ENCODE peak calls at places on chromosomes 11 and 22, in eight cellular contexts. W, H, P, N, B, M, S and J are unnamed samples.

GRCh38 chr11:13238879-13239514 is 38.6 kb upstream of the BMAL1 start:
- DNase-seq in W (no peak), H (peak; percentile 60), P (peak; percentile 19), N (peak; percentile 35), B (no peak), M (peak; percentile 62), S (peak; percentile 45), J (no peak)

GRCh38 chr11:16456366-16456765 is 100.0 kb upstream of the SOX6 start:
- DNase-seq in W (no peak), H (no peak), P (no peak), N (peak; percentile 12), B (no peak), M (no peak), S (no peak), J (no peak)

GRCh38 chr22:21942939-21943338 is 9.7 kb downstream of the PPM1F start:
- DNase-seq in W (no peak), H (peak; percentile 37), P (no peak), N (no peak), B (no peak), M (no peak), S (no peak), J (no peak)

GRCh38 chr22:30233582-30233981 is 13.0 kb downstream of the LIF start:
- DNase-seq in W (no peak), H (no peak), P (no peak), N (no peak), B (no peak), M (no peak), S (no peak), J (no peak)

GRCh38 chr11:99020324-99021225 is at the start of gene CNTN5:
- DNase-seq in W (no peak), H (peak; percentile 6), P (no peak), N (peak; percentile 20), B (no peak), M (peak; percentile 1), S (no peak), J (no peak)

GRCh38 chr11:118045191-118045590 is 31.7 kb upstream of the TMPRSS4 start:
- DNase-seq in W (no peak), H (no peak), P (no peak), N (no peak), B (no peak), M (no peak), S (no peak), J (no peak)

GRCh38 chr22:28925916-28926315 is 42.5 kb downstream of the ZNRF3 start:
- DNase-seq in W (no peak), H (no peak), P (no peak), N (no peak), B (no peak), M (no peak), S (no peak), J (no peak)

GRCh38 chr11:74676596-74676995 is 54.6 kb downstream of the CHRDL2 start:
- DNase-seq in W (no peak), H (no peak), P (no peak), N (no peak), B (no peak), M (no peak), S (no peak), J (no peak)

GRCh38 chr11:831132-831864 is 1.5 kb upstream of the CD151 start:
- DNase-seq in W (no peak), H (no peak), P (no peak), N (peak; percentile 67), B (no peak), M (peak; percentile 53), S (no peak), J (no peak)

GRCh38 chr11:79253280-79253679 is 187.6 kb downstream of the TENM4 start:
- DNase-seq in W (no peak), H (no peak), P (no peak), N (no peak), B (no peak), M (no peak), S (no peak), J (no peak)